ENCODE peak calls at places on chromosomes 1 and 21, in four cellular contexts. Q is GM12865; V is cardiac fibroblast; Z is CD8-positive, alpha-beta memory T cell. W is an unnamed sample.
A peak's percentile ranks its signal among the peaks of the same experiment; 100 is the strongest.

GRCh38 chr1:204094262-204095247 is 21.6 kb downstream of the SOX13 start:
- DNase-seq in Q (no peak), V (no peak), Z (no peak), W (no peak)

GRCh38 chr1:59779949-59780348 is 34.8 kb upstream of the HOOK1 start:
- DNase-seq in Q (no peak), V (no peak), Z (no peak), W (peak; percentile 45)

GRCh38 chr1:106360252-106360651 is 696.2 kb upstream of the PRMT6 start:
- DNase-seq in Q (no peak), V (no peak), Z (no peak), W (peak; percentile 6)

GRCh38 chr1:155940993-155941844 is at the start of gene RXFP4:
- DNase-seq in Q (peak; percentile 60), V (peak; percentile 15), Z (no peak), W (peak; percentile 30)

GRCh38 chr1:92804721-92805169 is 19.8 kb upstream of the EVI5 start:
- DNase-seq in Q (peak; percentile 4), V (peak; percentile 97), Z (no peak), W (peak; percentile 84)

GRCh38 chr21:44006017-44006624 is 6.0 kb upstream of the TRAPPC10 start:
- DNase-seq in Q (no peak), V (peak; percentile 98), Z (no peak), W (no peak)

GRCh38 chr1:47703161-47703825 is 265.4 kb downstream of the FOXD2 start:
- DNase-seq in Q (no peak), V (no peak), Z (no peak), W (no peak)

GRCh38 chr1:178230881-178231409 is 137.0 kb downstream of the RASAL2 start:
- DNase-seq in Q (no peak), V (no peak), Z (no peak), W (no peak)

GRCh38 chr1:30668026-30668425 is 55.4 kb downstream of the MATN1 start:
- DNase-seq in Q (no peak), V (peak; percentile 36), Z (no peak), W (no peak)

DNA sequence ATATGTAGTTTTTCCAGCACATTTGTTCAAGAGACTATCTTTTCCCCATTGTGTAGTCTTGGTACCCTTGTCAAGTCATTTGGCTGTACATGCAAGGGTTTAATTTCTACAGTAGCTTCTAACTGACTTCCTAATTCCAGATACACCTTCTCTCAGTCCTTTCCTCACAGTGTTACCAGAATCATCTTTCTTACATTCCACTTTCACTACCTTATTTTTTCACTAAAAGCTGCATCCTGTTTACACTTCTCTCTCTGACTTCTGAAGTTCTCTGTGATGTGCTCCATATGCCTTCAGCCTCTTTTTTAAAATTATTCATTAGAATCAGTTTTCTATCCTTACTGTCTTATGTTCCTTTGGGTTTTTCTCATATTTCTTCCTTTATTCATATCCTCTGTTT is 57.2 kb upstream of the RWDD3 start:
- DNase-seq in Q (no peak), V (no peak), Z (no peak), W (no peak)
- H3K4me3 ChIP-seq in Q (no peak overlapping the region), V (no peak overlapping the region), Z (no peak overlapping the region), W (no peak overlapping the region)

GRCh38 chr1:200306954-200307754 is 102.7 kb downstream of the ZNF281 start:
- DNase-seq in Q (peak; percentile 57), V (peak; percentile 60), Z (no peak), W (peak; percentile 44)
- H3K4me3 ChIP-seq in Q (no peak overlapping the region), V (no peak overlapping the region), Z (no peak overlapping the region), W (no peak overlapping the region)

DNA sequence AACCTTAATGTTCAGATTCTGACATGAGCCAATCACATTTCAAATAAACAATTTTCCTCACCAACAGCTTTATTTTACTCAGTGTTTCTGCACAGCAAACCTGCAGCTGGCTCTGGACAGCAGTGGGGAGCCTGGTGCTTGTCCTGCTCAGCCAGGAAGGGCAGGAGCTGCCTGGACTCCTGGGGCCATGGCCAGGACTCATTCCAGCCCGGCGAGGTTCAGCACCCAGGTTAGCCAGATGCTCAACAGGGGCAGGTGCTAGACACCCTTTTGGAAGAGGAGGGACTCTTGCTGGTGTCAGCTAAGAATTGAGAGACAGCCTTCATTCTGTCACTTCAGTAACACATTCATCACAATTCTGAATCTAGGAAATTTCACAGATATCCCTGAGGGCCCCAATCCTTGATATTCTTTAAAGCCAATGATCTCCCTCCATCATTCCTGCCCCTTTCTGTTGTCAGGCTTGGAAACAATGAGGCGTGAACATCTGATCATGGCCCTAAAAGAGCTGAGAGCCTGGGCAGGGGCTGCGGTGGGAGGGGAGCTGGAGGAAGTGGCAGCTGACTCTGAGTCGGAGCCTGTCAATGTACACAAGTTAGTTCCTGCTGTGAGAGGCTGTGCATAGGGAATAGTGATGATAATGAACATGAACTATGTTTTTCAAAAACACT is 251.3 kb downstream of the SDCCAG8 start:
- DNase-seq in Q (no peak), V (no peak), Z (no peak), W (no peak)
- H3K4me3 ChIP-seq in Q (no peak overlapping the region), V (no peak overlapping the region), Z (no peak overlapping the region), W (no peak overlapping the region)

GRCh38 chr1:942864-943533 is 16.1 kb downstream of the NOC2L start:
- DNase-seq in Q (no peak), V (no peak), Z (no peak), W (peak; percentile 80)

GRCh38 chr1:943545-944340 is 15.3 kb downstream of the NOC2L start:
- DNase-seq in Q (no peak), V (no peak), Z (no peak), W (no peak)

GRCh38 chr1:941588-942383 is 17.3 kb downstream of the NOC2L start:
- DNase-seq in Q (no peak), V (peak; percentile 38), Z (no peak), W (peak; percentile 97)

GRCh38 chr1:941027-941587 is 17.4 kb downstream of the SAMD11 start:
- DNase-seq in Q (no peak), V (no peak), Z (no peak), W (no peak)

GRCh38 chr1:942411-942821 is 16.6 kb downstream of the NOC2L start:
- DNase-seq in Q (no peak), V (no peak), Z (no peak), W (peak; percentile 64)
- H3K4me3 ChIP-seq in Q (no peak overlapping the region), V (no peak overlapping the region), Z (no peak overlapping the region), W (peak overlapping the region; percentile 45)

W was measured in A673.